ENCODE peak calls at places on chromosomes 2 and 18, in eight cellular contexts. M, U, I, V, G, Z, Q and R are unnamed samples.

GRCh38 chr2:105873721-105874120 is 129.0 kb downstream of the NCK2 start:
- DNase-seq in M (no peak), U (peak; percentile 81), I (no peak), V (peak; percentile 88), G (no peak), Z (no peak), Q (peak; percentile 73), R (peak; percentile 42)

GRCh38 chr2:144471316-144472045 is 48.4 kb downstream of the ZEB2 start:
- DNase-seq in M (no peak), U (no peak), I (no peak), V (no peak), G (no peak), Z (no peak), Q (no peak), R (no peak)

GRCh38 chr2:8648441-8648840 is 33.4 kb upstream of the ID2 start:
- DNase-seq in M (no peak), U (no peak), I (no peak), V (no peak), G (no peak), Z (no peak), Q (no peak), R (no peak)

GRCh38 chr18:70931942-70932814 is 643.3 kb downstream of the SOCS6 start:
- DNase-seq in M (peak; percentile 35), U (no peak), I (no peak), V (peak; percentile 19), G (no peak), Z (no peak), Q (peak; percentile 55), R (peak; percentile 17)

GRCh38 chr2:71583876-71584275 is 130.5 kb downstream of the DYSF start:
- DNase-seq in M (no peak), U (no peak), I (no peak), V (peak; percentile 36), G (no peak), Z (no peak), Q (peak; percentile 29), R (peak; percentile 36)

GRCh38 chr2:171595896-171596295 is 73.6 kb downstream of the CYBRD1 start:
- DNase-seq in M (no peak), U (no peak), I (peak; percentile 83), V (peak; percentile 92), G (no peak), Z (no peak), Q (peak; percentile 92), R (peak; percentile 83)

GRCh38 chr2:23703583-23704385 is 223.1 kb downstream of the ATAD2B start:
- DNase-seq in M (no peak), U (no peak), I (no peak), V (peak; percentile 9), G (no peak), Z (no peak), Q (no peak), R (no peak)

GRCh38 chr2:86069091-86069685 is 36.5 kb downstream of the POLR1A start:
- DNase-seq in M (no peak), U (no peak), I (no peak), V (peak; percentile 67), G (no peak), Z (no peak), Q (peak; percentile 56), R (no peak)

GRCh38 chr2:95268208-95269035 is 5.8 kb upstream of the PROM2 start:
- DNase-seq in M (no peak), U (no peak), I (no peak), V (no peak), G (peak; percentile 3), Z (no peak), Q (no peak), R (no peak)

GRCh38 chr2:25618676-25619075 is 54.7 kb downstream of the DTNB start:
- DNase-seq in M (no peak), U (no peak), I (peak; percentile 37), V (peak; percentile 90), G (no peak), Z (no peak), Q (peak; percentile 63), R (peak; percentile 21)

GRCh38 chr2:28102455-28102874 is 211.9 kb downstream of the BABAM2 start:
- DNase-seq in M (no peak), U (no peak), I (peak; percentile 54), V (peak; percentile 91), G (no peak), Z (no peak), Q (peak; percentile 80), R (peak; percentile 72)

GRCh38 chr18:21571763-21572162 is 28.7 kb downstream of the ESCO1 start:
- DNase-seq in M (no peak), U (no peak), I (peak; percentile 1), V (peak; percentile 15), G (no peak), Z (no peak), Q (peak; percentile 12), R (peak; percentile 11)

GRCh38 chr18:68549257-68549871 is 165.5 kb downstream of the TMX3 start:
- DNase-seq in M (no peak), U (no peak), I (peak; percentile 19), V (peak; percentile 66), G (no peak), Z (no peak), Q (peak; percentile 14), R (peak; percentile 19)

GRCh38 chr2:19649785-19650380 is 251.9 kb downstream of the TTC32 start:
- DNase-seq in M (no peak), U (no peak), I (peak; percentile 98), V (peak; percentile 100), G (no peak), Z (no peak), Q (peak; percentile 99), R (peak; percentile 92)

GRCh38 chr2:191427031-191427430 is 181.8 kb downstream of the MYO1B start:
- DNase-seq in M (no peak), U (no peak), I (no peak), V (no peak), G (no peak), Z (no peak), Q (no peak), R (no peak)

GRCh38 chr2:54384301-54385035 is 71.7 kb upstream of the SPTBN1 start:
- DNase-seq in M (no peak), U (no peak), I (no peak), V (no peak), G (peak; percentile 51), Z (no peak), Q (no peak), R (no peak)

GRCh38 chr2:241996100-241996499 is 126.6 kb downstream of the RTP5 start:
- DNase-seq in M (no peak), U (no peak), I (no peak), V (no peak), G (no peak), Z (no peak), Q (no peak), R (no peak)

GRCh38 chr18:24138884-24139616 is at the start of gene CABYR:
- DNase-seq in M (peak; percentile 36), U (peak; percentile 48), I (peak; percentile 53), V (peak; percentile 91), G (peak; percentile 74), Z (peak; percentile 90), Q (peak; percentile 94), R (peak; percentile 95)

GRCh38 chr2:190435031-190435677 is 27.0 kb downstream of the MFSD6 start:
- DNase-seq in M (no peak), U (no peak), I (no peak), V (no peak), G (no peak), Z (no peak), Q (no peak), R (no peak)

GRCh38 chr18:57801379-57802165 is 1.5 kb downstream of the ATP8B1 start:
- DNase-seq in M (no peak), U (no peak), I (no peak), V (peak; percentile 49), G (no peak), Z (no peak), Q (peak; percentile 60), R (peak; percentile 56)

GRCh38 chr2:196586511-196586991 is 53.0 kb upstream of the CCDC150 start:
- DNase-seq in M (peak; percentile 28), U (no peak), I (peak; percentile 72), V (peak; percentile 88), G (no peak), Z (no peak), Q (peak; percentile 89), R (peak; percentile 62)

GRCh38 chr2:162840598-162841246 is 2.2 kb upstream of the KCNH7 start:
- DNase-seq in M (peak; percentile 67), U (no peak), I (no peak), V (peak; percentile 78), G (peak; percentile 27), Z (no peak), Q (peak; percentile 62), R (peak; percentile 21)

GRCh38 chr2:26606847-26607190 is 34.3 kb downstream of the CIB4 start:
- DNase-seq in M (no peak), U (no peak), I (no peak), V (no peak), G (no peak), Z (no peak), Q (no peak), R (no peak)

GRCh38 chr2:234957533-234958135 is 5.8 kb downstream of the SH3BP4 start:
- DNase-seq in M (no peak), U (no peak), I (no peak), V (peak; percentile 87), G (no peak), Z (no peak), Q (peak; percentile 92), R (no peak)

GRCh38 chr2:73488079-73488478 is 102.4 kb downstream of the ALMS1 start:
- DNase-seq in M (no peak), U (no peak), I (no peak), V (no peak), G (no peak), Z (no peak), Q (no peak), R (no peak)

GRCh38 chr18:27599202-27599829 is 414.2 kb upstream of the CHST9 start:
- DNase-seq in M (peak; percentile 66), U (no peak), I (peak; percentile 3), V (peak; percentile 20), G (peak; percentile 56), Z (no peak), Q (peak; percentile 62), R (peak; percentile 63)

GRCh38 chr2:75525434-75526308 is 35.1 kb downstream of the EVA1A start:
- DNase-seq in M (no peak), U (no peak), I (no peak), V (peak; percentile 61), G (no peak), Z (no peak), Q (peak; percentile 75), R (no peak)

GRCh38 chr18:33812186-33812585 is 234.2 kb downstream of the ASXL3 start:
- DNase-seq in M (no peak), U (no peak), I (no peak), V (no peak), G (no peak), Z (no peak), Q (no peak), R (no peak)

GRCh38 chr2:239642406-239643004 is 241.7 kb upstream of the HDAC4 start:
- DNase-seq in M (no peak), U (no peak), I (no peak), V (no peak), G (no peak), Z (no peak), Q (no peak), R (no peak)

GRCh38 chr18:54775686-54776085 is 52.6 kb upstream of the RAB27B start:
- DNase-seq in M (no peak), U (no peak), I (no peak), V (peak; percentile 90), G (no peak), Z (no peak), Q (peak; percentile 89), R (peak; percentile 32)

GRCh38 chr2:197152451-197153228 is 157.9 kb downstream of the ANKRD44 start:
- DNase-seq in M (no peak), U (no peak), I (peak; percentile 19), V (peak; percentile 67), G (no peak), Z (no peak), Q (peak; percentile 51), R (peak; percentile 28)

GRCh38 chr2:235347691-235348090 is 146.2 kb upstream of the AGAP1 start:
- DNase-seq in M (no peak), U (no peak), I (peak; percentile 82), V (peak; percentile 94), G (no peak), Z (no peak), Q (peak; percentile 98), R (peak; percentile 78)

GRCh38 chr18:46832856-46833255 is 76.0 kb upstream of the ST8SIA5 start:
- DNase-seq in M (no peak), U (no peak), I (no peak), V (no peak), G (no peak), Z (no peak), Q (no peak), R (no peak)